ENCODE peak calls at places on chromosomes 5 and 9, in eight cellular contexts. One of them, this sample, is unnamed.
A peak's percentile ranks its signal among the peaks of the same experiment; 100 is the strongest.

GRCh38 chr5:52859619-52860018 is 71.9 kb downstream of the ITGA1 start:
- DNase-seq in GM12878: no peak
- DNase-seq in EL: peak; percentile 85
- DNase-seq in H7: no peak
- DNase-seq in LoVo: no peak
- DNase-seq in anterior cingulate cortex: no peak
- DNase-seq in cardiac muscle cell: peak; percentile 71
- DNase-seq in stimulated activated CD4-positive, alpha-beta T cell treated with anti-CD3 and anti-CD28 coated beads, Interleukin-12 subunit alpha, Interleukin-12 subunit beta, amount 100 ng/mL, for 4 hours: no peak
- DNase-seq in this sample: peak; percentile 81

GRCh38 chr5:86074297-86074696 is 543.4 kb upstream of the COX7C start:
- DNase-seq in EL: no peak
- DNase-seq in cardiac muscle cell: no peak
- DNase-seq in anterior cingulate cortex: no peak
- DNase-seq in GM12878: no peak
- DNase-seq in LoVo: no peak
- DNase-seq in H7: no peak
- DNase-seq in stimulated activated CD4-positive, alpha-beta T cell treated with anti-CD3 and anti-CD28 coated beads, Interleukin-12 subunit alpha, Interleukin-12 subunit beta, amount 100 ng/mL, for 4 hours: no peak
- DNase-seq in this sample: no peak

GRCh38 chr5:132013006-132013689 is 1.7 kb upstream of the ACSL6 start:
- DNase-seq in cardiac muscle cell: no peak
- DNase-seq in GM12878: no peak
- DNase-seq in stimulated activated CD4-positive, alpha-beta T cell treated with anti-CD3 and anti-CD28 coated beads, Interleukin-12 subunit alpha, Interleukin-12 subunit beta, amount 100 ng/mL, for 4 hours: no peak
- DNase-seq in anterior cingulate cortex: no peak
- DNase-seq in H7: no peak
- DNase-seq in EL: no peak
- DNase-seq in LoVo: no peak
- DNase-seq in this sample: no peak

GRCh38 chr9:130129425-130130061 is 42.7 kb upstream of the NCS1 start:
- DNase-seq in EL: no peak
- DNase-seq in LoVo: no peak
- DNase-seq in GM12878: no peak
- DNase-seq in stimulated activated CD4-positive, alpha-beta T cell treated with anti-CD3 and anti-CD28 coated beads, Interleukin-12 subunit alpha, Interleukin-12 subunit beta, amount 100 ng/mL, for 4 hours: peak; percentile 30
- DNase-seq in anterior cingulate cortex: no peak
- DNase-seq in cardiac muscle cell: peak; percentile 34
- DNase-seq in H7: no peak
- DNase-seq in this sample: no peak

GRCh38 chr5:169980418-169981053 is at the start of gene INSYN2B:
- DNase-seq in cardiac muscle cell: peak; percentile 91
- DNase-seq in EL: peak; percentile 87
- DNase-seq in GM12878: no peak
- DNase-seq in LoVo: peak; percentile 21
- DNase-seq in anterior cingulate cortex: peak; percentile 81
- DNase-seq in stimulated activated CD4-positive, alpha-beta T cell treated with anti-CD3 and anti-CD28 coated beads, Interleukin-12 subunit alpha, Interleukin-12 subunit beta, amount 100 ng/mL, for 4 hours: peak; percentile 8
- DNase-seq in H7: peak; percentile 66
- DNase-seq in this sample: peak; percentile 84

GRCh38 chr9:84966876-84967830 is 297.6 kb downstream of the NTRK2 start:
- DNase-seq in stimulated activated CD4-positive, alpha-beta T cell treated with anti-CD3 and anti-CD28 coated beads, Interleukin-12 subunit alpha, Interleukin-12 subunit beta, amount 100 ng/mL, for 4 hours: no peak
- DNase-seq in anterior cingulate cortex: peak; percentile 32
- DNase-seq in cardiac muscle cell: no peak
- DNase-seq in EL: no peak
- DNase-seq in GM12878: no peak
- DNase-seq in H7: peak; percentile 80
- DNase-seq in LoVo: no peak
- DNase-seq in this sample: no peak

GRCh38 chr9:21505425-21506179 is 23.5 kb upstream of the IFNE start:
- DNase-seq in GM12878: no peak
- DNase-seq in H7: no peak
- DNase-seq in stimulated activated CD4-positive, alpha-beta T cell treated with anti-CD3 and anti-CD28 coated beads, Interleukin-12 subunit alpha, Interleukin-12 subunit beta, amount 100 ng/mL, for 4 hours: no peak
- DNase-seq in LoVo: no peak
- DNase-seq in anterior cingulate cortex: no peak
- DNase-seq in cardiac muscle cell: peak; percentile 38
- DNase-seq in EL: peak; percentile 54
- DNase-seq in this sample: peak; percentile 52

GRCh38 chr9:3962467-3962866 is 337.4 kb downstream of the GLIS3 start:
- DNase-seq in anterior cingulate cortex: no peak
- DNase-seq in stimulated activated CD4-positive, alpha-beta T cell treated with anti-CD3 and anti-CD28 coated beads, Interleukin-12 subunit alpha, Interleukin-12 subunit beta, amount 100 ng/mL, for 4 hours: no peak
- DNase-seq in EL: peak; percentile 77
- DNase-seq in cardiac muscle cell: peak; percentile 54
- DNase-seq in H7: no peak
- DNase-seq in LoVo: peak; percentile 12
- DNase-seq in GM12878: no peak
- DNase-seq in this sample: peak; percentile 61

GRCh38 chr9:109846781-109847180 is 66.8 kb downstream of the PALM2AKAP2 start:
- DNase-seq in stimulated activated CD4-positive, alpha-beta T cell treated with anti-CD3 and anti-CD28 coated beads, Interleukin-12 subunit alpha, Interleukin-12 subunit beta, amount 100 ng/mL, for 4 hours: no peak
- DNase-seq in LoVo: no peak
- DNase-seq in H7: no peak
- DNase-seq in cardiac muscle cell: no peak
- DNase-seq in EL: no peak
- DNase-seq in anterior cingulate cortex: no peak
- DNase-seq in GM12878: no peak
- DNase-seq in this sample: peak; percentile 73

This sample was measured in AG10803.